ENCODE peak calls at places on chromosomes 16 and 17, in six cellular contexts. M is cardiac septum, T is HL-60, H is HuH-7.5, C is T-helper 1 cell, V is non-pigmented ciliary epithelial cell. N is an unnamed sample.

GRCh38 chr16:65727534-65728137 is 605.8 kb upstream of the CDH11 start:
- DNase-seq in M (no peak), T (no peak), H (no peak), C (no peak), V (no peak), N (no peak)

GRCh38 chr17:41322264-41322902 is 6.9 kb upstream of the KRTAP17-1 start:
- DNase-seq in M (no peak), T (no peak), H (no peak), C (no peak), V (peak; percentile 35), N (no peak)

GRCh38 chr17:59406808-59407381 is 75.4 kb downstream of the YPEL2 start:
- DNase-seq in M (no peak), T (no peak), H (no peak), C (no peak), V (no peak), N (no peak)

GRCh38 chr16:12558641-12559040 is 245.0 kb downstream of the CPPED1 start:
- DNase-seq in M (no peak), T (no peak), H (no peak), C (no peak), V (no peak), N (no peak)

GRCh38 chr17:5804226-5804625 is 219.9 kb upstream of the NLRP1 start:
- DNase-seq in M (no peak), T (no peak), H (no peak), C (no peak), V (no peak), N (no peak)

GRCh38 chr16:76942089-76942488 is 248.9 kb upstream of the MON1B start:
- DNase-seq in M (no peak), T (no peak), H (no peak), C (no peak), V (no peak), N (no peak)

GRCh38 chr17:9285602-9286001 is 264.3 kb downstream of the NTN1 start:
- DNase-seq in M (no peak), T (no peak), H (no peak), C (no peak), V (no peak), N (no peak)

GRCh38 chr16:64730261-64730660 is 391.6 kb downstream of the CDH11 start:
- DNase-seq in M (no peak), T (no peak), H (no peak), C (no peak), V (no peak), N (no peak)

GRCh38 chr17:45580914-45581313 is 90.4 kb upstream of the PLEKHM1 start:
- DNase-seq in M (no peak), T (no peak), H (no peak), C (no peak), V (no peak), N (no peak)

GRCh38 chr16:83882118-83882879 is 16.6 kb upstream of the MLYCD start:
- DNase-seq in M (no peak), T (no peak), H (no peak), C (no peak), V (no peak), N (no peak)

GRCh38 chr16:24070851-24071250 is 185.3 kb upstream of the CACNG3 start:
- DNase-seq in M (no peak), T (peak; percentile 8), H (peak; percentile 41), C (no peak), V (no peak), N (peak; percentile 27)

GRCh38 chr17:64441772-64442549 is 7.0 kb upstream of the MILR1 start:
- DNase-seq in M (peak; percentile 76), T (peak; percentile 86), H (no peak), C (no peak), V (peak; percentile 23), N (no peak)

GRCh38 chr17:48412841-48413240 is 17.2 kb downstream of the SKAP1 start:
- DNase-seq in M (no peak), T (no peak), H (no peak), C (no peak), V (no peak), N (no peak)

GRCh38 chr17:7523033-7523432 is 25.8 kb upstream of the TNFSF12 start:
- DNase-seq in M (peak; percentile 79), T (no peak), H (no peak), C (no peak), V (no peak), N (no peak)

GRCh38 chr17:19346351-19347255 is 15.9 kb downstream of the B9D1 start:
- DNase-seq in M (peak; percentile 87), T (peak; percentile 5), H (no peak), C (no peak), V (peak; percentile 68), N (no peak)

GRCh38 chr17:48127371-48128051 is 19.9 kb downstream of the SNX11 start:
- DNase-seq in M (no peak), T (no peak), H (no peak), C (no peak), V (no peak), N (peak; percentile 57)

GRCh38 chr17:40348562-40349476 is 15.7 kb downstream of the GJD3 start:
- DNase-seq in M (peak; percentile 89), T (no peak), H (no peak), C (no peak), V (no peak), N (no peak)

GRCh38 chr16:5882087-5882661 is 784.6 kb upstream of the EEF2KMT start:
- DNase-seq in M (no peak), T (no peak), H (no peak), C (no peak), V (no peak), N (no peak)

GRCh38 chr17:47905221-47905733 is 9.2 kb downstream of the SP2 start:
- DNase-seq in M (no peak), T (no peak), H (no peak), C (no peak), V (peak; percentile 37), N (peak; percentile 26)

GRCh38 chr17:2070241-2071023 is 15.5 kb downstream of the HIC1 start:
- DNase-seq in M (no peak), T (no peak), H (no peak), C (no peak), V (no peak), N (no peak)

GRCh38 chr17:45380046-45380765 is 52.5 kb downstream of the ARHGAP27 start:
- DNase-seq in M (no peak), T (no peak), H (no peak), C (no peak), V (no peak), N (no peak)

GRCh38 chr17:4858880-4859260 is 25.7 kb downstream of the MINK1 start:
- DNase-seq in M (peak; percentile 82), T (no peak), H (no peak), C (no peak), V (no peak), N (no peak)

GRCh38 chr16:80259289-80259805 is 281.4 kb upstream of the DYNLRB2 start:
- DNase-seq in M (no peak), T (no peak), H (no peak), C (no peak), V (no peak), N (no peak)

GRCh38 chr17:34556384-34556783 is 23.0 kb upstream of the TMEM132E start:
- DNase-seq in M (no peak), T (no peak), H (no peak), C (no peak), V (no peak), N (no peak)

GRCh38 chr17:41004397-41004796 is 4.5 kb downstream of the KRTAP3-1 start:
- DNase-seq in M (no peak), T (no peak), H (no peak), C (no peak), V (no peak), N (no peak)

GRCh38 chr17:45666046-45666600 is 118.0 kb upstream of the CRHR1 start:
- DNase-seq in M (no peak), T (no peak), H (no peak), C (no peak), V (no peak), N (no peak)